ENCODE peak calls at places on chromosome 10, in four cellular contexts. I is HTR-8/SVneo; F is stimulated activated CD8-positive, alpha-beta memory T cell treated with anti-CD3 and anti-CD28 coated beads, Interleukin-15, amount 100 ng/mL, for 24 hours; A is GM12891. T is an unnamed sample.

GRCh38 chr10:91434041-91434440 is 23.9 kb downstream of the HECTD2 start:
- DNase-seq in I (no peak), F (no peak), A (no peak), T (no peak)

GRCh38 chr10:62264702-62265436 is 3.8 kb downstream of the RTKN2 start:
- DNase-seq in I (peak; percentile 67), F (no peak), A (no peak), T (peak; percentile 41)

GRCh38 chr10:70355234-70356021 is 27.0 kb downstream of the LRRC20 start:
- DNase-seq in I (no peak), F (no peak), A (no peak), T (peak; percentile 56)

GRCh38 chr10:29412452-29413004 is 123.7 kb downstream of the LYZL1 start:
- DNase-seq in I (no peak), F (no peak), A (no peak), T (no peak)

GRCh38 chr10:74033724-74034123 is 35.8 kb downstream of the VCL start:
- DNase-seq in I (no peak), F (no peak), A (no peak), T (no peak)

GRCh38 chr10:86205761-86206145 is 160.8 kb downstream of the GRID1 start:
- DNase-seq in I (no peak), F (no peak), A (no peak), T (no peak)

GRCh38 chr10:8054498-8055407 is at the start of gene GATA3:
- DNase-seq in I (peak; percentile 81), F (no peak), A (peak; percentile 75), T (peak; percentile 61)

GRCh38 chr10:108208038-108208437 is 1043.5 kb upstream of the SORCS1 start:
- DNase-seq in I (no peak), F (no peak), A (no peak), T (no peak)

GRCh38 chr10:124474502-124475070 is 13.0 kb downstream of the LHPP start:
- DNase-seq in I (no peak), F (no peak), A (no peak), T (no peak)

GRCh38 chr10:1939016-1939415 is 201.7 kb upstream of the ADARB2 start:
- DNase-seq in I (no peak), F (peak; percentile 34), A (no peak), T (no peak)

GRCh38 chr10:1591045-1591444 is 146.3 kb downstream of the ADARB2 start:
- DNase-seq in I (no peak), F (no peak), A (no peak), T (no peak)

GRCh38 chr10:48526371-48526821 is 78.5 kb downstream of the ARHGAP22 start:
- DNase-seq in I (peak; percentile 32), F (no peak), A (no peak), T (no peak)

GRCh38 chr10:62610649-62611229 is 193.8 kb upstream of the ADO start:
- DNase-seq in I (peak; percentile 61), F (peak; percentile 39), A (peak; percentile 78), T (peak; percentile 87)

GRCh38 chr10:130363051-130363450 is 226.9 kb downstream of the GLRX3 start:
- DNase-seq in I (no peak), F (no peak), A (no peak), T (no peak)

GRCh38 chr10:17906002-17906401 is 45.7 kb upstream of the SLC39A12 start:
- DNase-seq in I (no peak), F (no peak), A (no peak), T (no peak)